ENCODE peak calls at places on chromosomes 12 and 14, in five cellular contexts. A is right atrium auricular region, Y is tibial nerve, I is left lung, U is right lobe of liver. R is an unnamed sample.

GRCh38 chr12:46959484-46959883 is 119.9 kb upstream of the PCED1B start:
- DNase-seq in A (no peak), Y (no peak), I (no peak), U (no peak), R (no peak)

GRCh38 chr12:2582631-2583616 is 211.8 kb upstream of the FKBP4 start:
- DNase-seq in A (no peak), Y (peak; percentile 40), I (peak; percentile 91), U (peak; percentile 72), R (peak; percentile 73)

GRCh38 chr14:35821546-35822411 is 4.4 kb upstream of the BRMS1L start:
- DNase-seq in A (no peak), Y (no peak), I (no peak), U (no peak), R (no peak)

GRCh38 chr12:96053476-96054261 is 18.3 kb upstream of the LTA4H start:
- DNase-seq in A (no peak), Y (no peak), I (no peak), U (no peak), R (no peak)

GRCh38 chr14:23608454-23608853 is 27.7 kb upstream of the DHRS2 start:
- DNase-seq in A (no peak), Y (no peak), I (no peak), U (peak; percentile 38), R (no peak)

GRCh38 chr14:102055181-102055901 is 31.5 kb downstream of the HSP90AA1 start:
- DNase-seq in A (no peak), Y (no peak), I (peak; percentile 67), U (no peak), R (no peak)

GRCh38 chr14:69038449-69039286 is 59.6 kb upstream of the ACTN1 start:
- DNase-seq in A (no peak), Y (no peak), I (no peak), U (no peak), R (no peak)

GRCh38 chr12:25376985-25377384 is 126.3 kb upstream of the KRAS start:
- DNase-seq in A (no peak), Y (no peak), I (no peak), U (no peak), R (no peak)

GRCh38 chr12:67442347-67442841 is 173.2 kb downstream of the CAND1 start:
- DNase-seq in A (no peak), Y (no peak), I (no peak), U (peak; percentile 30), R (no peak)

GRCh38 chr12:103924761-103925641 is 5.2 kb upstream of the HSP90B1 start:
- DNase-seq in A (no peak), Y (no peak), I (no peak), U (no peak), R (no peak)

GRCh38 chr12:89280833-89281533 is 71.3 kb downstream of the DUSP6 start:
- DNase-seq in A (no peak), Y (no peak), I (no peak), U (no peak), R (no peak)

GRCh38 chr12:125203145-125203765 is 138.0 kb downstream of the AACS start:
- DNase-seq in A (no peak), Y (no peak), I (no peak), U (no peak), R (no peak)

GRCh38 chr12:9669534-9669933 is at the start of gene CLEC2D:
- DNase-seq in A (no peak), Y (no peak), I (no peak), U (no peak), R (no peak)

GRCh38 chr14:54652188-54652889 is 85.4 kb downstream of the SAMD4A start:
- DNase-seq in A (peak; percentile 94), Y (peak; percentile 80), I (peak; percentile 75), U (peak; percentile 57), R (peak; percentile 73)

GRCh38 chr14:55349565-55349964 is 62.1 kb downstream of the ATG14 start:
- DNase-seq in A (no peak), Y (no peak), I (no peak), U (no peak), R (no peak)

GRCh38 chr14:74038015-74038859 is 19.1 kb downstream of the BBOF1 start:
- DNase-seq in A (no peak), Y (no peak), I (no peak), U (no peak), R (no peak)

GRCh38 chr14:54366726-54367707 is 29.8 kb upstream of the CDKN3 start:
- DNase-seq in A (peak; percentile 36), Y (no peak), I (no peak), U (peak; percentile 38), R (no peak)

GRCh38 chr12:24478254-24478653 is 470.6 kb downstream of the BCAT1 start:
- DNase-seq in A (no peak), Y (no peak), I (no peak), U (no peak), R (no peak)

GRCh38 chr12:89947437-89948265 is 239.0 kb upstream of the ATP2B1 start:
- DNase-seq in A (no peak), Y (no peak), I (no peak), U (no peak), R (no peak)

GRCh38 chr12:49687941-49688340 is 19.3 kb downstream of the FMNL3 start:
- DNase-seq in A (no peak), Y (no peak), I (no peak), U (no peak), R (no peak)

GRCh38 chr12:115232455-115233156 is 548.6 kb upstream of the TBX3 start:
- DNase-seq in A (no peak), Y (no peak), I (no peak), U (no peak), R (no peak)

GRCh38 chr14:64702493-64703392 is 1.5 kb upstream of the PLEKHG3 start:
- DNase-seq in A (no peak), Y (no peak), I (peak; percentile 86), U (no peak), R (peak; percentile 80)

GRCh38 chr14:102986810-102987579 is 64.5 kb downstream of the AMN start:
- DNase-seq in A (no peak), Y (no peak), I (no peak), U (no peak), R (no peak)

GRCh38 chr12:111396726-111397445 is 8.8 kb upstream of the SH2B3 start:
- DNase-seq in A (peak; percentile 81), Y (peak; percentile 60), I (peak; percentile 99), U (peak; percentile 90), R (peak; percentile 92)

GRCh38 chr14:33114331-33114730 is 175.7 kb downstream of the NPAS3 start:
- DNase-seq in A (no peak), Y (no peak), I (no peak), U (no peak), R (no peak)

GRCh38 chr12:47977772-47978597 is 14.6 kb downstream of the TMEM106C start:
- DNase-seq in A (no peak), Y (no peak), I (no peak), U (no peak), R (no peak)

DNA sequence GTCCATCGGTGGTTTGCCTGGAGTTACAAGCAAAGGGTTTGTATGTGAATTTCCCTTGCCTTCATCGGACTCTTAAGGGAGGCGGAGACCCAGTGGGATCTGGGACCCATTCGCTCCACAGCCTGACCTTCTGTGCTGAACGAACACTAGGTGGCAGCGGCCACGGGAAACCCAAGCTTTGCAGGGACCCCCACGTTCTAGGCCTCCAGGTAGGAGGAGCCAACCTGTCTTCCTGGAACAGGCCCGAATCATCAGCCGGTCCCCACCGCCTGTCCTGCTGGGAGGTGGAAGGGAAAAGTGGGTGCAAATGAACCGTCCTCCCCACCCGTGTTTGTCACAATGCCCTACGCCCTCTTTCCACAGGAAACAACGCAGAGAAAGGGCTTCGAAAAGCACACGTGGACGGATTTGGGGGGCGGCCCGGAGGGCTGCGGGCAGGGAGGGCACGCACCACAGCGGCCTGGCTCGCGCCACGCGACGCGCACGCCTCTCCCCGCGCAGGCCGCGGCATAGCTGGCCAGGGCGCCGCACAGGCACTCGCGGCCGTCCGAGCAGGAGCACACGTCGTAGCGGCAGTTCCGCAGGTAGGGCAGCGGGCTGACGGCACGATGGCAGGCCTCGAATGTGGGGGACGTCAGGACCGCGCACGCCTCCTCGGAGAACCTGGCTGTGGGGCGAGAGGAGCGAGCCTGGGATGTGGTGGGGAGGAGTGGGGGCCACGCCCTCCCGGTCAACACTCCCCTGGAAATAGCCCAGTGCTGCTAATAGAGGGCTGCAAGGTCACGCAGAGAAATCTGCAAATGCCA is 67.9 kb downstream of the VWF start:
- DNase-seq in A (no peak), Y (no peak), I (no peak), U (no peak), R (no peak)
- H3K4me3 ChIP-seq in A (no peak overlapping the region), Y (no peak overlapping the region), I (no peak overlapping the region), U (no peak overlapping the region), R (peak overlapping the region; percentile 17)

GRCh38 chr12:127178463-127178862 is 1088.5 kb upstream of the TMEM132C start:
- DNase-seq in A (no peak), Y (no peak), I (no peak), U (no peak), R (no peak)
- H3K27ac ChIP-seq in A (no peak overlapping the region), Y (peak overlapping the region; percentile 56), I (no peak overlapping the region), U (no peak overlapping the region), R (no peak overlapping the region)

DNA sequence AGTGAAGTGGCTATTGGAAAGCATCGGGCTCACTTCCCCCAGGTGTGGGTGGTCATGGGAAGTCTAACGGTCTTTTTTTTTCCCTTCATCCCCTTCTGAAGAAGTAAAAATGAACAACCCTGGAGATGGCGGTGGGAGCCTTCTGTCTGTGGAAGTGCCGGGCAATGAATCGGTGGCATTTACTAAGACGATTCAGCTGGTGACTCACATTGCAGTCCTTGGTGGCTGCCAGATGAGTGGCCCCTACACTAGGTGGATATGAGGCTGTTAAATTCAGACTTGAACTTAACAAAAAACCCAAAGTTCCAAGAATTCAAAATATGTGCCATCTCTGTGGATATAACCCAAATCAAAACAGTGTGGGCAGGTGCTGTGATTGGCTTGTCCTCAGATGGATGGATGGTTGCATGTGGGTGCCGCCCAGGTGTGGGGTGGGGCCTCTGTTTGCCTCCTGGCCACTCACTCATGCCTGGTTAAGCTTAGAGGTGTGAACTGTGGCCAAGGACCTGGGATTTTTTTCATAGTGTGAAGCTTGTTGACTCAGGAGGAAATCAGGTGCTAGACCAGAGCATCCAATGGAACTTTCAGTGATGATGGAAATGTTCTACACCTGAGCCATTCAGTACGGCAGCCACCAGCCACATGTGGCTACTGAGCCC is 176.7 kb upstream of the NOS1 start:
- DNase-seq in A (no peak), Y (no peak), I (no peak), U (no peak), R (no peak)
- H3K27me3 ChIP-seq in A (no peaks in the 10 kb centered on the region), Y (no peaks in the 10 kb centered on the region), I (peaks cover 29% of the 10 kb centered on the region), U (no peaks in the 10 kb centered on the region), R (no peaks in the 10 kb centered on the region)

GRCh38 chr14:20631821-20632389 is 9.6 kb downstream of the OR6S1 start:
- DNase-seq in A (no peak), Y (peak; percentile 51), I (peak; percentile 83), U (peak; percentile 74), R (peak; percentile 64)
- H3K4me3 ChIP-seq in A (peak overlapping the region; percentile 14), Y (peak overlapping the region; percentile 24), I (peak overlapping the region; percentile 27), U (no peak overlapping the region), R (peak overlapping the region; percentile 40)

DNA sequence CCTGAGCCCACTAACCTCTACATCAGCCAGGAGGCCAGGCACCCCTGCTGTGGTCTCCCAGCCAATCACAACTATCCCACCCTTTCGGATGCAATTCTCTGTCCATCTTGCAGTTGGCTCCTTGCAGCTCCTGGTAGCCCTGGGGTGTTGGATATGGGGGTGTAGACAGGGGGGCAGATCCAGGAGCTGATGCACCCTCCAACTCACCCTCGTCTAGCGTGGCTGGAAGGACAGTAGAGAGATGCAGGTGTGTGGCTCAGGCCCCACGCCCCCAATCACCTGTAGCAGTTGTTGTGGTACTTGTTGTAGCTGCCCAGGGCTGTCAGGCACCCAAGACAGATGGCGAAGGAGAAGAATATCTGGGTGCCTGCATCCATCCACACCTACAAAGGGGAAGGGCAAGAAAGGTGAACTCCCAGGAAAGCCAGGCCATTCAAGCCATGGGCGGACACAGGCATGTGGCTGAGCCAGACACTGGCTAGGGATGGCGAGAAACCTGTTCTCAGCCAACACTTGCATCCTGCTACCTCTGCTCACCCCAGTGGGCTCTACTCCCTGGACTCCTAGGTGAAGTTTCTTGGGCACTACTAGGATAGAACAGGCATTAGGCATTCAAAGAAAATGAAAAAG is 13.4 kb upstream of the SLC6A12 start:
- DNase-seq in A (no peak), Y (no peak), I (no peak), U (no peak), R (no peak)
- H3K27ac ChIP-seq in A (no peak overlapping the region), Y (no peak overlapping the region), I (no peak overlapping the region), U (no peak overlapping the region), R (no peak overlapping the region)